ENCODE peak calls at places on chromosomes 5 and 9, in six cellular contexts. E is heart left ventricle, N is tibial artery, G is OCI-LY7, F is PC-9, H is brain microvascular endothelial cell. Q is an unnamed sample.

GRCh38 chr9:126489604-126490593 is 123.8 kb upstream of the LMX1B start:
- DNase-seq in G (no peak), N (no peak), H (no peak), E (no peak), F (no peak), Q (no peak)

GRCh38 chr5:133241179-133241728 is 189.4 kb downstream of the HSPA4 start:
- DNase-seq in G (no peak), H (no peak), N (no peak), E (no peak), F (no peak), Q (no peak)

GRCh38 chr9:14690986-14691730 is 2.1 kb downstream of the ZDHHC21 start:
- DNase-seq in G (peak; percentile 21), N (no peak), F (no peak), E (no peak), H (no peak), Q (no peak)

GRCh38 chr5:2757563-2758311 is 6.3 kb upstream of the IRX2 start:
- DNase-seq in G (no peak), F (no peak), E (no peak), N (no peak), H (no peak), Q (peak; percentile 98)

GRCh38 chr9:136882109-136882946 is 4.0 kb upstream of the TRAF2 start:
- DNase-seq in H (peak; percentile 70), N (peak; percentile 39), E (peak; percentile 78), F (peak; percentile 87), G (peak; percentile 25), Q (peak; percentile 79)

GRCh38 chr5:125510651-125511050 is 764.2 kb upstream of the ZNF608 start:
- DNase-seq in G (no peak), H (no peak), E (no peak), N (no peak), F (no peak), Q (no peak)

GRCh38 chr5:147188200-147189108 is 46.4 kb upstream of the STK32A start:
- DNase-seq in H (peak; percentile 60), N (peak; percentile 48), G (peak; percentile 59), F (peak; percentile 29), E (no peak), Q (no peak)

GRCh38 chr5:61866930-61867329 is 439.1 kb upstream of the KIF2A start:
- DNase-seq in E (no peak), F (no peak), G (no peak), N (no peak), H (peak; percentile 37), Q (peak; percentile 80)

GRCh38 chr9:110049699-110050450 is 158.1 kb downstream of the C9orf152 start:
- DNase-seq in H (no peak), F (peak; percentile 45), N (peak; percentile 32), G (peak; percentile 54), E (peak; percentile 44), Q (no peak)

GRCh38 chr9:117725426-117725887 is 21.3 kb downstream of the TLR4 start:
- DNase-seq in E (no peak), F (no peak), N (peak; percentile 37), G (no peak), H (no peak), Q (no peak)

GRCh38 chr9:2355594-2355993 is 266.0 kb upstream of the VLDLR start:
- DNase-seq in G (no peak), E (no peak), N (no peak), F (no peak), H (no peak), Q (no peak)

GRCh38 chr9:134214766-134215394 is 50.5 kb upstream of the RNU6ATAC start:
- DNase-seq in G (no peak), E (peak; percentile 26), N (no peak), F (no peak), H (no peak), Q (no peak)
- H3K27ac ChIP-seq in G (peak overlapping the region; percentile 32), E (peak overlapping the region; percentile 65), N (no peak overlapping the region), F (no peak overlapping the region), H (no peak overlapping the region), Q (no peak overlapping the region)

DNA sequence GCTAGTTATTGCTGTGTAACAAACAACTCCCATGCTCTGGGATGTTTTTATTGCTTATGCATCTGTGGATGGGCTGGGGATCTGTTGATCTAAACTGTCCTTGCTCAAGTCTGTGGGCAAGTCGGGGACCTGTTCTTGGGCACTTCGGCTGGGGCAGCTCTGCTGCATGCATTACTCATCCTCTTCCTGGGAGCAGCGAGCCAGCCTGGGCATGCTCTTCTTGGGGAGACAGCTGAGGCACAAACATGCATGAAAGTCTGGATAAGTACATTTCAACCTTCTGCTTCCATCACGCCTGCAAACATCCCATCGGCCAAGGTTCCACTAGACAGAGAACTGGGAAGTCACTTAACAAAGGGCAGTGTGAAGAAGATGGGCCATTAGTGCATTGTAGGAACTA is 66.3 kb downstream of the ANKRD33B start:
- DNase-seq in F (no peak), H (no peak), E (no peak), N (no peak), G (no peak), Q (peak; percentile 75)
- H3K27ac ChIP-seq in F (no peak overlapping the region), H (no peak overlapping the region), E (no peak overlapping the region), N (no peak overlapping the region), G (no peak overlapping the region), Q (peak overlapping the region; percentile 25)

GRCh38 chr5:71748360-71748759 is 29.3 kb downstream of the CARTPT start:
- DNase-seq in H (no peak), F (no peak), G (no peak), N (peak; percentile 73), E (peak; percentile 84), Q (no peak)
- H3K27ac ChIP-seq in H (no peak overlapping the region), F (no peak overlapping the region), G (no peak overlapping the region), N (no peak overlapping the region), E (peak overlapping the region; percentile 43), Q (no peak overlapping the region)

DNA sequence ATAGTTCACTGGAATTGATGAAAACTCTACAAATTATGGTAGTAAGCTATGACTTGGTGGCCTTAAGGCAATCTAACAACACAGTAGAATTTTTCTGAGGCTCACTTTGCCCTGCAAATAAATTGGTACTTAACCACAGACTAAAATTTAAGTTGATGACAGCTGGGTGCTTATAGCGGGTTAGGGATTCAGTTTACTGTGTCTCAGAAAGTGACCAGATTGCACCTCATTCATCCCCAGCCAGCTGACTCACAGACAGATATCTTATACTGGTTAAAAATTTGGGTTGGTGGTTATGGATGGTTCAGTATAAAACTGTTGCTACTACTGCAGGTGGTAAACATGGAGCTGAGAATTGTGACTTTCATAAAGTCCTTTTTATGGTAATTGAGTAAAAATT is 2.8 kb downstream of the CKS2 start:
- DNase-seq in H (no peak), E (no peak), G (no peak), N (no peak), F (no peak), Q (no peak)
- H3K27ac ChIP-seq in H (no peak overlapping the region), E (no peak overlapping the region), G (peak overlapping the region; percentile 88), N (no peak overlapping the region), F (peak overlapping the region; percentile 93), Q (peak overlapping the region; percentile 98)

Q was measured in epithelial cell of prostate.